ENCODE peak calls at places on chromosomes 6 and 20, in six cellular contexts. D, C, J, N, S and R are unnamed samples.

GRCh38 chr6:5315883-5316282 is 54.6 kb downstream of the FARS2 start:
- DNase-seq in S (no peak), C (no peak), N (no peak), J (no peak), D (no peak), R (no peak)

GRCh38 chr6:107082045-107082444 is 33.3 kb downstream of the BEND3 start:
- DNase-seq in D (no peak), C (no peak), S (no peak), N (no peak), J (no peak), R (no peak)

GRCh38 chr20:2402271-2402980 is 21.7 kb downstream of the TGM6 start:
- DNase-seq in D (peak), S (no peak), C (peak), J (no peak), N (no peak), R (peak)

GRCh38 chr20:41167481-41168253 is 30.3 kb downstream of the PLCG1 start:
- DNase-seq in C (no peak), S (no peak), N (no peak), J (peak), D (peak), R (no peak)

GRCh38 chr6:82843291-82843885 is 222.3 kb downstream of the UBE3D start:
- DNase-seq in C (peak), J (no peak), N (no peak), D (no peak), S (no peak), R (no peak)

GRCh38 chr6:81996414-81996813 is 243.9 kb upstream of the TENT5A start:
- DNase-seq in C (peak), S (no peak), N (no peak), D (peak), J (no peak), R (no peak)

GRCh38 chr6:88561034-88561973 is 395.2 kb upstream of the CNR1 start:
- DNase-seq in J (no peak), C (no peak), S (no peak), D (peak), N (no peak), R (no peak)

GRCh38 chr20:48047453-48047852 is 262.2 kb upstream of the SULF2 start:
- DNase-seq in C (no peak), J (no peak), D (no peak), N (no peak), S (no peak), R (no peak)

GRCh38 chr6:157989541-157990289 is 8.1 kb downstream of the SYNJ2 start:
- DNase-seq in C (peak), J (peak), N (no peak), S (peak), D (no peak), R (no peak)

GRCh38 chr6:89454300-89454699 is 21.3 kb downstream of the ANKRD6 start:
- DNase-seq in N (no peak), J (no peak), S (no peak), C (no peak), D (no peak), R (no peak)

GRCh38 chr6:44969446-44970175 is 358.5 kb upstream of the RUNX2 start:
- DNase-seq in S (no peak), J (no peak), C (peak), D (no peak), N (no peak), R (no peak)

GRCh38 chr6:143936986-143937765 is 70.9 kb downstream of the PLAGL1 start:
- DNase-seq in D (no peak), N (no peak), J (no peak), C (no peak), S (no peak), R (no peak)

GRCh38 chr6:143936347-143936746 is 71.7 kb downstream of the PLAGL1 start:
- DNase-seq in D (no peak), J (no peak), S (no peak), C (no peak), N (no peak), R (no peak)

GRCh38 chr6:143941852-143942627 is 66.0 kb downstream of the PLAGL1 start:
- DNase-seq in S (peak), D (peak), J (peak), C (peak), N (peak), R (peak)

GRCh38 chr6:143939364-143939763 is 68.7 kb downstream of the PLAGL1 start:
- DNase-seq in S (no peak), C (no peak), D (no peak), J (no peak), N (no peak), R (no peak)

DNA sequence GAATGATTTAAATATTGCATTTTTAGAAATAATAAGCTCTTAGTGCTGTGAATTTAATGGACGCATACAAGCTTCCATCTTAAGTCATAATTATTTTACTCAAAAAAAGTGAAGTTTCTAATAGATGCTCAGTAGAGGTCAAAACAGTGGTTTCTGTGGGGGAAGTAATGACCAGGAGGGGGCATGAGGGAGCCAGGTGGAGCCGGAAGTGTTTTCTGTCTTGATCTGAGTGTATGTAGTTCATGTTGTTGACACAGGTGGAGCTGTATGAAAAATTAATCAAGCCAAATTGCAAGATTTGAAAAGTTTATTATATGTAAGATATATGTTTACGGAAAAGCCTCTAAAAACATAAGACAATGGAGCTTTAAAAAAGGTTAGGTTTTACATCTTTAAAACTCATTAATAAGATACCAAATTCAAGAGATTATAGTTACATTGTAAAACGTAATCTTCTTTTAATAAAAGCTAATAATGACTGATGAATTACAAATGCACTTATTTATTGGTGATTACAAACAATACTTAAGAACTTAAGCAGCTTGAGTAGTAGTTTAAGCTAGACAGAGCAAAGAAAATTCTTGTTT is 68.0 kb downstream of the PLAGL1 start:
- DNase-seq in S (peak), J (peak), D (peak), N (peak), C (peak), R (peak)
- TF ChIP-seq CTCF in S (peak), J (peak), D (peak), N (peak), C (peak), R (peak)

DNA sequence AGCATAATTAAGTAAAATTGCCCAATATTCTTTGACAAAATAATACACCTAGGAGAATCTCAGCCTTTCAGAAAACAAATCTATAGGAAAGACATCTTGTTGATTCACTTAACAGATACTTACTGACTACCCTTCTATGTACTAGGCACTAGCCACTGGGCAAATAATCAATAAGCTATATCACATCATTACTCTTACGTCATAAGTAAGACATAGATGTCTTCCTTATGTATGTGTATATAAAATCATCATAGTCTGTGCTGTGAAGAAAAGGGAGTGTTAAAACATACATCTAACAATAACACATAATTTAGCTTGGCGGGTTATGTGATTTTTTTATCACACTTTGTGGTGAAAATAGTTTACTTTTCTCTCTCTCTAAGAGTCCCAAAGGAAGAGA is 733.9 kb downstream of the EYS start:
- DNase-seq in D (no peak), S (no peak), C (no peak), N (no peak), J (no peak), R (no peak)
- TF ChIP-seq CTCF in D (no peak), S (no peak), C (no peak), N (no peak), J (no peak), R (no peak)

DNA sequence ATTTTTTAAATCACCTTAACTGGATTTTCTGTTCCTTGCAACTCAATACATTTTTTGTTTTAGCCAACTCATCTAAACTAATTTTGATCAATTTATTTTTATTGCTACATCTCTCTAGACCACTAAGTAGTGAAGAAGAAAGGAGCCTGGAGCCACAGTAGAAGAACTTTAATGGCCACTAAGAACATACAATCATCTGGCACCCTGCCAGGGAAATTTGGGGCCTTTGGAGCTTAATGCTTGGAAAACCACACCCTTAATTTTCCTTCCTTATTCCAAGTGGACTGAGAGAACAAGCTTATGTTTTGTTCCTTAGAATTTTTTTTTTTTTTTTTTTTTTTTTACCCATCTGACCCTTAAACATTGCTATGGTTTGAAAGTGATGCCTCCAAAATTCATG is 12.0 kb upstream of the GMDS start:
- DNase-seq in N (no peak), S (peak), D (no peak), C (no peak), J (peak), R (no peak)
- TF ChIP-seq CTCF in N (no peak), S (no peak), D (no peak), C (no peak), J (no peak), R (no peak)

GRCh38 chr6:127690092-127690491 is 113.1 kb downstream of the C6orf58 start:
- DNase-seq in N (no peak), D (no peak), C (peak), J (no peak), S (no peak), R (no peak)
- TF ChIP-seq CTCF in N (peak), D (peak), C (peak), J (no peak), S (no peak), R (no peak)

GRCh38 chr6:7566617-7567173 is 23.3 kb upstream of the SNRNP48 start:
- DNase-seq in J (no peak), D (no peak), C (no peak), S (no peak), N (no peak), R (no peak)
- TF ChIP-seq CTCF in J (no peak), D (no peak), C (no peak), S (no peak), N (no peak), R (no peak)

GRCh38 chr20:19789009-19789408 is 31.0 kb downstream of the RIN2 start:
- DNase-seq in S (no peak), D (no peak), N (no peak), J (no peak), C (no peak), R (no peak)
- TF ChIP-seq CTCF in S (no peak), D (no peak), N (no peak), J (no peak), C (no peak), R (no peak)

GRCh38 chr20:61601361-61601760 is 349.3 kb downstream of the CDH4 start:
- DNase-seq in C (no peak), S (no peak), N (no peak), J (no peak), D (no peak), R (no peak)

GRCh38 chr20:61600061-61600460 is 348.0 kb downstream of the CDH4 start:
- DNase-seq in J (no peak), N (no peak), S (no peak), D (no peak), C (no peak), R (no peak)

GRCh38 chr20:61597996-61598395 is 345.9 kb downstream of the CDH4 start:
- DNase-seq in D (no peak), J (no peak), N (no peak), S (no peak), C (no peak), R (no peak)

GRCh38 chr20:61598586-61598985 is 346.5 kb downstream of the CDH4 start:
- DNase-seq in N (no peak), S (no peak), D (no peak), C (no peak), J (no peak), R (no peak)

GRCh38 chr20:61599061-61599930 is 347.2 kb downstream of the CDH4 start:
- DNase-seq in J (no peak), D (no peak), S (no peak), N (peak), C (no peak), R (no peak)
- TF ChIP-seq CTCF in J (no peak), D (no peak), S (no peak), N (peak), C (no peak), R (no peak)

GRCh38 chr20:49433387-49433786 is 49.1 kb downstream of the KCNB1 start:
- DNase-seq in C (no peak), S (no peak), D (no peak), N (no peak), J (no peak), R (no peak)

GRCh38 chr20:49437057-49437456 is 45.4 kb downstream of the KCNB1 start:
- DNase-seq in C (no peak), D (no peak), N (no peak), S (no peak), J (no peak), R (no peak)

GRCh38 chr20:49432562-49432961 is 49.9 kb downstream of the KCNB1 start:
- DNase-seq in C (no peak), J (no peak), N (no peak), S (no peak), D (no peak), R (no peak)

GRCh38 chr20:49431345-49431744 is 51.1 kb downstream of the KCNB1 start:
- DNase-seq in C (peak), S (no peak), J (no peak), D (no peak), N (no peak), R (no peak)

DNA sequence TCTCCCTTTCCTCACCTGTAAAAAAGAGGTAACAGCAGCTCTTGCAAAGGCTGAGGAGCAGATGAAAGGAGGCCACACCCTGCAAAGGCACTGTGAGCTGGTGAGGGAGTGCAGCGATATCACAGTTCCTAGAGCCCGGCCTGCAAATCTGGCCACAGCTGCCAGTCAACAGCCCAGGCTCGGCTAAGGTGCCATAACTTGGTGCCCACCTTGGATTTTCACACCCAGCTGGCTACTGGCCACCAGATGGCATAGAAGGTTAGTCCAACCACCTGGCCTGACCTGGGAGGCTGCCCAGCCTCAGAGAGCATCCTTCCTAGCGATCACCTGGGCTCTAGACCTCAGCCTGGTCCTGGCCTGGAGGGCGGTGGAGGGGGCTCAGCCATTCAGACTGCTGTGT is 46.8 kb downstream of the KCNB1 start:
- DNase-seq in D (no peak), N (no peak), S (no peak), J (no peak), C (no peak), R (no peak)
- TF ChIP-seq CTCF in D (no peak), N (no peak), S (no peak), J (no peak), C (no peak), R (no peak)

GRCh38 chr20:50281831-50282591 is 91.4 kb downstream of the CEBPB start:
- DNase-seq in D (peak), J (no peak), S (no peak), C (no peak), N (peak), R (no peak)
- TF ChIP-seq CTCF in D (peak), J (no peak), S (no peak), C (no peak), N (no peak), R (peak)